ENCODE peak calls at places on chromosomes 5 and 9, in eight cellular contexts. B is colonic mucosa; R is CD8-positive, alpha-beta T cell; M is AG09309; S is AG10803; V is fibroblast of the aortic adventitia; T is esophagus muscularis mucosa; X is choroid plexus epithelial cell. W is an unnamed sample.

GRCh38 chr9:120845255-120845654 is 2.5 kb upstream of the PSMD5 start:
- DNase-seq in S (no peak), R (no peak), M (no peak), X (peak), B (no peak), T (no peak), V (no peak), W (no peak)

GRCh38 chr5:87268126-87268969 is 665 bp downstream of the RASA1 start:
- DNase-seq in R (peak), X (peak), V (peak), M (peak), S (peak), T (peak), B (peak), W (no peak)

GRCh38 chr5:145853952-145854351 is 18.8 kb upstream of the PRELID2 start:
- DNase-seq in T (no peak), V (no peak), X (no peak), S (no peak), R (no peak), M (no peak), B (no peak), W (no peak)

GRCh38 chr5:68817696-68818695 is 275.8 kb upstream of the SLC30A5 start:
- DNase-seq in R (no peak), X (no peak), T (peak), V (no peak), M (no peak), B (no peak), S (peak), W (no peak)

GRCh38 chr5:107418071-107418470 is 252.7 kb downstream of the EFNA5 start:
- DNase-seq in X (no peak), B (no peak), M (no peak), R (no peak), V (no peak), T (no peak), S (no peak), W (no peak)

GRCh38 chr5:130104895-130105684 is 200.8 kb downstream of the CHSY3 start:
- DNase-seq in B (no peak), X (peak), M (peak), R (no peak), V (peak), T (no peak), S (peak), W (no peak)

GRCh38 chr9:97431549-97432143 is 19.8 kb downstream of the TDRD7 start:
- DNase-seq in X (no peak), T (peak), M (no peak), V (no peak), B (no peak), S (no peak), R (no peak), W (no peak)

GRCh38 chr9:109014267-109015025 is 1.1 kb upstream of the CTNNAL1 start:
- DNase-seq in T (no peak), S (peak), M (no peak), B (peak), X (peak), R (no peak), V (peak), W (no peak)

GRCh38 chr9:130857864-130858730 is 23.0 kb downstream of the ABL1 start:
- DNase-seq in M (peak), B (no peak), S (peak), X (peak), V (peak), R (no peak), T (no peak), W (no peak)

DNA sequence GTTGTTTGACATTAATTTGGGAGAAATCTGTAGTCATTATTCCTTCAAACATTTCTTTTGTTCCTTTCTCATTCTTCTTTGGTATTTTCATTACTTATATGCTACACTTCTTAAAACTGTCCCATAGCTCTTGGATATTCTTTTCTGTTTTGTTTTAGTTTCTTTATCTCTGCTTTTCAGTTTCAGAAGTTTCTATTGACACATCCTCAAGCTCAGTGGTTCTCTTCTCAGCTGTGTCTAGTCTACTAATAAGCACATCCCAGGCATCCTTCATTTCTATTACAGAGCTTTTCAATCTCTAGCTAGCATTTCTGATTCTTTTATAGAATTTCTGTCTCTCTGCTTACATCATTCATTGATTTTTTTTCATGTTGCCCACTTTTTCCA is 148.4 kb upstream of the CHD1 start:
- DNase-seq in M (no peak), S (no peak), X (no peak), T (no peak), R (no peak), V (no peak), B (no peak), W (no peak)
- H3K4me3 ChIP-seq in M (no peak), S (no peak), X (no peak), T (no peak), R (no peak), V (no peak), B (no peak), W (no peak)

DNA sequence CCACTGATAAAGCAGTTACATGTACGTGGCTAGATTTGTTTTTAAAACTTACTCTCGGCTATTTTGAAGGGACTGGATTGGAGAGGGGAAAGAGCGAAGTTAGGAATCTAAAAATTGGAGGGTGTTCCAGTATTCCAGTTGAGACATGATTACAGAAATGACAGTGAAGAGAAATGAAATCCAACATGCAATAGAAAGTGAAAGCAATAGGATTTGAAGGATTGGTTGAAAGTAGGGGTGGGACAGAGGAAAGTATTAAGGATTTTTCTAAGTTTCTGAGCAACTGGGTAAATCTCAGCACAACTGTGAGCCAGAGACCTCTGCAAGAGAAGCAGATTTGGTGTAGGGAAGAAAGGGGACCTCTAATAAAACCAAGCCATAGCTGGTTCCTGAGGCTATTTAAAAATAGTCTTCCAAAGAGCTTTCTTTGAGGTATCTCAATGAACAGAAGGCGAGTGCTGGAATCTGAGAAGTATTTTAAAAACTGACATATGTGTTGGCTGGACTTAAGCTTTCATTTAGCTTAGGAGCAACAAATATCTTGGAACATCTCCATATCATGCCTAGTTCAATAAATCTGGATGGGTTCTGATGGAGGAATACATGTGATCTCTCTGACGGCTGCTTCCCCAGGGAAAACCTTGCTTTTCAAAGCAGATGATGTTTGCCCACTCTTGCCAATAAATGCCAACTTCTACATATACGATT is 110.4 kb upstream of the IFNK start:
- DNase-seq in V (peak), R (no peak), M (no peak), S (peak), B (no peak), T (no peak), X (peak), W (no peak)
- H3K4me3 ChIP-seq in V (peak), R (no peak), M (no peak), S (peak), B (no peak), T (peak), X (peak), W (peak)

GRCh38 chr5:65830856-65831255 is 95.5 kb upstream of the ERBIN start:
- DNase-seq in T (no peak), M (no peak), X (no peak), R (no peak), B (no peak), V (no peak), S (peak), W (no peak)

GRCh38 chr5:65833780-65834179 is 92.6 kb upstream of the ERBIN start:
- DNase-seq in T (no peak), B (no peak), S (no peak), M (no peak), V (no peak), X (no peak), R (no peak), W (no peak)

GRCh38 chr5:65832603-65833228 is 93.7 kb upstream of the ERBIN start:
- DNase-seq in V (no peak), R (no peak), B (no peak), T (no peak), M (no peak), X (no peak), S (no peak), W (no peak)

GRCh38 chr5:65832152-65832551 is 94.2 kb upstream of the ERBIN start:
- DNase-seq in X (no peak), B (no peak), R (no peak), M (no peak), V (no peak), S (no peak), T (no peak), W (no peak)

DNA sequence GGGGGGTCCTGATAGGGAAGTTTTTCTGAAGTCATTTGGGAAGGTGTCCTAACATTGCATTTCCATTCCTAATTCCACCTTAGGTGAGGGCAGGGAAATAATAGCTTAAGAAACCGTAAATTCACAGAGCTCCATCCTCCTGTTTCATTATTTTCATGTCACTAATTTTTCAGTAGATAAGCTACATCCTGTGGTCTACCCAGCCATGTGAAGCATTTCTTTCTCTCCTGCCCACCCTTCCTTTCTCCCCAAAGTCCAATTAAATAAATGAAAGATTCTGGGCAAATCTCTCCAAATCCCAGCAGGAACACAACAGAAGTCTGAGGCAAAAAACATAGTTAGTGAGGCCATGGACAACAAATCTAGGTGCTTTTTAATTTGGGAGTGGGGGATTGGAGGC is 95.1 kb upstream of the ERBIN start:
- DNase-seq in V (no peak), M (no peak), B (no peak), X (no peak), T (no peak), S (peak), R (no peak), W (no peak)
- H3K4me3 ChIP-seq in V (no peak), M (no peak), B (no peak), X (no peak), T (no peak), S (no peak), R (no peak), W (no peak)

GRCh38 chr9:21559402-21560280 is 77.5 kb upstream of the IFNE start:
- DNase-seq in M (no peak), T (no peak), X (peak), V (peak), R (peak), B (peak), S (peak), W (no peak)

GRCh38 chr9:21557428-21557768 is 75.3 kb upstream of the IFNE start:
- DNase-seq in T (no peak), M (no peak), X (no peak), V (no peak), R (no peak), S (no peak), B (no peak), W (no peak)

GRCh38 chr9:21556581-21557427 is 74.7 kb upstream of the IFNE start:
- DNase-seq in V (peak), T (no peak), X (no peak), B (no peak), R (no peak), S (no peak), M (peak), W (no peak)

GRCh38 chr9:21558627-21559401 is 76.7 kb upstream of the IFNE start:
- DNase-seq in M (no peak), S (no peak), X (peak), R (no peak), B (no peak), T (no peak), V (peak), W (no peak)

DNA sequence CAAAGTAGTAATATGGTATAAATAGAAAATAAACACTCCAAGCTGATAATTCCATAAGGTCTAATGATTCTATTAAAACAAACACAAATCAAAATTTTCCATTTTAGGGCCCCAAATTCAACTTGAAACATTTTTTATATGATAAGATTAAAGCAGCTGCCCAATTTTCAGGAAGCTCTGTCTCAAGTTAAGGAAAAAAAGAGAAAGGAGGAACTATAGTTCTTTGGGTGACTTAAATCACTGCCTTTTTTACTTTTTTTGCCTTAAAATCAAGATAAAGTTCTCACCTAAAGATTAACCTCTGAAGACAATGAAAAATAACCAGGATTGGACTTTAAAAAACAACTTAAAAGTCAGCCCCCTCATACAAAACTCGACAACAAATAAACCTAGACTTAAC is 76.0 kb upstream of the IFNE start:
- DNase-seq in R (no peak), X (no peak), S (no peak), T (no peak), V (peak), B (no peak), M (no peak), W (no peak)
- H3K4me3 ChIP-seq in R (no peak), X (peak), S (peak), T (no peak), V (peak), B (no peak), M (peak), W (no peak)

GRCh38 chr5:156199045-156199444 is 127.9 kb upstream of the SGCD start:
- DNase-seq in V (no peak), B (no peak), S (no peak), T (no peak), X (no peak), M (no peak), R (no peak), W (no peak)

GRCh38 chr5:156200938-156201792 is 125.8 kb upstream of the SGCD start:
- DNase-seq in V (no peak), S (no peak), M (no peak), R (no peak), X (no peak), T (no peak), B (no peak), W (no peak)

GRCh38 chr5:156201793-156202388 is 125.1 kb upstream of the SGCD start:
- DNase-seq in X (peak), B (no peak), S (peak), T (no peak), M (peak), R (no peak), V (no peak), W (no peak)
- H3K4me3 ChIP-seq in X (no peak), B (no peak), S (no peak), T (no peak), M (no peak), R (no peak), V (no peak), W (no peak)

GRCh38 chr5:42908086-42908485 is 96.4 kb upstream of the SELENOP start:
- DNase-seq in B (no peak), S (no peak), M (no peak), T (no peak), R (no peak), X (peak), V (no peak), W (no peak)

GRCh38 chr5:42915306-42915866 is 103.7 kb upstream of the SELENOP start:
- DNase-seq in B (no peak), V (no peak), R (no peak), M (no peak), S (no peak), T (no peak), X (no peak), W (no peak)

GRCh38 chr5:42908509-42909488 is 97.1 kb upstream of the SELENOP start:
- DNase-seq in T (peak), R (peak), X (peak), B (peak), M (peak), V (peak), S (peak), W (no peak)

GRCh38 chr5:42912184-42912766 is 100.6 kb upstream of the SELENOP start:
- DNase-seq in X (peak), V (peak), R (peak), S (peak), M (peak), B (no peak), T (no peak), W (no peak)
- H3K4me3 ChIP-seq in X (no peak), V (no peak), R (no peak), S (no peak), M (no peak), B (no peak), T (no peak), W (no peak)

GRCh38 chr5:98557921-98558320 is 215.5 kb upstream of the RGMB start:
- DNase-seq in V (no peak), B (no peak), M (no peak), S (no peak), X (no peak), R (no peak), T (no peak), W (no peak)
- H3K4me3 ChIP-seq in V (no peak), B (no peak), M (no peak), S (no peak), X (no peak), R (no peak), T (no peak), W (no peak)

GRCh38 chr5:98836175-98836574 is 62.7 kb downstream of the RGMB start:
- DNase-seq in B (peak), M (no peak), T (no peak), V (peak), S (no peak), X (no peak), R (no peak), W (no peak)

GRCh38 chr5:98843481-98843880 is 70.0 kb downstream of the RGMB start:
- DNase-seq in B (no peak), V (no peak), M (no peak), X (no peak), T (no peak), R (no peak), S (no peak), W (no peak)

GRCh38 chr5:98840946-98841345 is 67.5 kb downstream of the RGMB start:
- DNase-seq in B (no peak), V (no peak), S (no peak), R (no peak), T (no peak), X (no peak), M (no peak), W (no peak)

GRCh38 chr5:98844865-98845264 is 71.4 kb downstream of the RGMB start:
- DNase-seq in X (no peak), B (no peak), V (no peak), T (no peak), S (no peak), R (no peak), M (no peak), W (no peak)

GRCh38 chr5:98839469-98840383 is 66.3 kb downstream of the RGMB start:
- DNase-seq in R (no peak), V (peak), B (peak), M (no peak), X (peak), S (peak), T (no peak), W (no peak)
- H3K4me3 ChIP-seq in R (no peak), V (no peak), B (peak), M (no peak), X (peak), S (peak), T (peak), W (no peak)

GRCh38 chr5:59661939-59662615 is 231.4 kb downstream of the PDE4D start:
- DNase-seq in X (peak), R (no peak), B (no peak), M (no peak), V (no peak), T (no peak), S (no peak), W (no peak)
- H3K4me3 ChIP-seq in X (no peak), R (no peak), B (no peak), M (no peak), V (no peak), T (no peak), S (no peak), W (no peak)

W was measured in vagina.